ENCODE peak calls at places on chromosomes 13 and 19, in four cellular contexts. R is H9, S is fibroblast of lung, D is mesendoderm. Z is an unnamed sample.

GRCh38 chr13:48574036-48574796 is 41.3 kb upstream of the RCBTB2 start:
- DNase-seq in R (no peak), S (no peak), D (no peak), Z (no peak)

GRCh38 chr13:103663996-103664395 is 597.8 kb upstream of the SLC10A2 start:
- DNase-seq in R (no peak), S (no peak), D (no peak), Z (no peak)

GRCh38 chr13:101626925-101627555 is 174.6 kb downstream of the ITGBL1 start:
- DNase-seq in R (no peak), S (peak; percentile 54), D (no peak), Z (no peak)

GRCh38 chr13:21538753-21539152 is 65.2 kb downstream of the MICU2 start:
- DNase-seq in R (no peak), S (no peak), D (no peak), Z (no peak)

GRCh38 chr19:42403586-42403985 is 13.5 kb upstream of the CNFN start:
- DNase-seq in R (no peak), S (no peak), D (peak; percentile 73), Z (no peak)

GRCh38 chr13:63954683-63955082 is 2539.0 kb upstream of the PCDH20 start:
- DNase-seq in R (no peak), S (no peak), D (peak; percentile 46), Z (no peak)

GRCh38 chr19:2867025-2867991 is at the start of gene ZNF556:
- DNase-seq in R (no peak), S (no peak), D (no peak), Z (no peak)

GRCh38 chr19:15454371-15454800 is 4.6 kb upstream of the WIZ start:
- DNase-seq in R (no peak), S (no peak), D (no peak), Z (no peak)

GRCh38 chr19:39411006-39411831 is 1.2 kb upstream of the PLEKHG2 start:
- DNase-seq in R (no peak), S (peak; percentile 76), D (peak; percentile 42), Z (peak; percentile 84)

GRCh38 chr13:59416561-59416960 is 747.2 kb downstream of the DIAPH3 start:
- DNase-seq in R (no peak), S (no peak), D (no peak), Z (no peak)

GRCh38 chr13:98664047-98664446 is 87.1 kb upstream of the STK24 start:
- DNase-seq in R (no peak), S (peak; percentile 9), D (peak; percentile 24), Z (no peak)

GRCh38 chr19:42042455-42043170 is 27.4 kb downstream of the GRIK5 start:
- DNase-seq in R (no peak), S (no peak), D (no peak), Z (no peak)

GRCh38 chr13:35764359-35765015 is 288.0 kb upstream of the MAB21L1 start:
- DNase-seq in R (no peak), S (no peak), D (no peak), Z (no peak)

GRCh38 chr13:51825165-51825592 is 19.8 kb downstream of the TMEM272 start:
- DNase-seq in R (no peak), S (no peak), D (no peak), Z (no peak)

GRCh38 chr19:15563325-15563794 is 51.7 kb upstream of the CYP4F8 start:
- DNase-seq in R (peak; percentile 48), S (no peak), D (no peak), Z (peak; percentile 67)

GRCh38 chr13:28181413-28181812 is 43.1 kb downstream of the PAN3 start:
- DNase-seq in R (no peak), S (no peak), D (peak; percentile 43), Z (no peak)

GRCh38 chr13:106176103-106176502 is 359.4 kb downstream of the EFNB2 start:
- DNase-seq in R (no peak), S (peak; percentile 50), D (peak; percentile 40), Z (no peak)

GRCh38 chr19:31127132-31127967 is 221.9 kb downstream of the TSHZ3 start:
- DNase-seq in R (no peak), S (peak; percentile 87), D (peak; percentile 63), Z (peak; percentile 28)

GRCh38 chr13:94318418-94318817 is 161.1 kb downstream of the DCT start:
- DNase-seq in R (no peak), S (peak; percentile 70), D (no peak), Z (no peak)

GRCh38 chr13:41848435-41849255 is 112.3 kb downstream of the VWA8 start:
- DNase-seq in R (no peak), S (peak; percentile 32), D (peak; percentile 18), Z (no peak)

GRCh38 chr13:104357672-104358314 is 1291.6 kb upstream of the SLC10A2 start:
- DNase-seq in R (no peak), S (no peak), D (no peak), Z (no peak)

GRCh38 chr13:53058077-53058660 is 29.6 kb downstream of the OLFM4 start:
- DNase-seq in R (no peak), S (no peak), D (no peak), Z (no peak)

GRCh38 chr13:77702364-77702763 is 4.9 kb downstream of the SLAIN1 start:
- DNase-seq in R (no peak), S (no peak), D (no peak), Z (no peak)

GRCh38 chr19:15614507-15615379 is at the start of gene CYP4F8:
- DNase-seq in R (no peak), S (no peak), D (no peak), Z (no peak)

GRCh38 chr13:36125841-36126240 is 5.3 kb downstream of the DCLK1 start:
- DNase-seq in R (no peak), S (no peak), D (no peak), Z (no peak)

GRCh38 chr19:5775668-5776309 is 8.8 kb downstream of the PRR22 start:
- DNase-seq in R (no peak), S (peak; percentile 60), D (no peak), Z (no peak)

GRCh38 chr13:44142540-44142867 is 231.1 kb upstream of the SERP2 start:
- DNase-seq in R (no peak), S (no peak), D (no peak), Z (peak; percentile 32)
- H3K9ac ChIP-seq in R (peak overlapping the region; percentile 99), S (peak overlapping the region; percentile 65), D (peak overlapping the region; percentile 95), Z (peak overlapping the region; percentile 93)

GRCh38 chr13:44815507-44816074 is 173.7 kb downstream of the NUFIP1 start:
- DNase-seq in R (peak; percentile 46), S (peak; percentile 92), D (peak; percentile 96), Z (peak; percentile 24)
- H3K4me1 ChIP-seq in R (peaks cover 20% of the 10 kb centered on the region), S (peaks cover 21% of the 10 kb centered on the region), D (peaks cover 2% of the 10 kb centered on the region), Z (no peaks in the 10 kb centered on the region)

GRCh38 chr19:46617566-46618079 is 7.3 kb downstream of the PTGIR start:
- DNase-seq in R (no peak), S (no peak), D (no peak), Z (no peak)

GRCh38 chr19:46620716-46621115 is 4.2 kb downstream of the PTGIR start:
- DNase-seq in R (no peak), S (peak; percentile 75), D (no peak), Z (no peak)

GRCh38 chr19:46616631-46617322 is 8.1 kb downstream of the PTGIR start:
- DNase-seq in R (peak; percentile 82), S (peak; percentile 50), D (peak; percentile 73), Z (no peak)

GRCh38 chr19:46620267-46620666 is 4.6 kb downstream of the PTGIR start:
- DNase-seq in R (no peak), S (no peak), D (no peak), Z (no peak)

GRCh38 chr19:46618670-46619231 is 6.1 kb downstream of the PTGIR start:
- DNase-seq in R (no peak), S (peak; percentile 76), D (no peak), Z (no peak)
- H3K27me3 ChIP-seq in R (no peaks in the 10 kb centered on the region), S (no peaks in the 10 kb centered on the region), D (no peaks in the 10 kb centered on the region), Z (no peaks in the 10 kb centered on the region)

DNA sequence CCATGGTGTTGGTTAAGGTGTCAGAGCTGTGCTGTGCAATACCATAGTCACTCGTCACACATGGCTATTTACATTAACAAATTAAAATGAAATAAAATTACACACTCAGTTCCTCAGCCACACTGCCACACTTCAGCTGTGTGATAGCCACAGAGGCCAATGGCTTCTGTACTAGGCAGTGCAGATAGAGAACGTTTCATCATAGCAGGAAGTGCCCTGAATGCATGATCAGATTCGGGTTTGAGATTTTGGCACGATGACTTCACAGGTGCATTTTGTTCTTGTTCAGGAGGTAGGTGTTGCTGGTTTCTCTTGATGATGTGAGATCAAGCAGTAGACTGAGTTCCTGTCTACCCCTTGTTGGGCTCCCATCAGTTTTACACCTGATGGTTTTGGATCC is 6.5 kb downstream of the ARMC6 start:
- DNase-seq in R (no peak), S (no peak), D (no peak), Z (no peak)
- H3K9ac ChIP-seq in R (no peak overlapping the region), S (no peak overlapping the region), D (no peak overlapping the region), Z (no peak overlapping the region)

Z was measured in colonic mucosa.